ENCODE peak calls at places on chromosomes 16 and 17, in five cellular contexts. One of them, this sample, is unnamed.

GRCh38 chr16:51816929-51817328 is 665.9 kb upstream of the SALL1 start:
- DNase-seq in HT1080: no peak
- DNase-seq in activated T-helper 1 cell treated with anti-CD3 and anti-CD28 coated beads, Interleukin-12 subunit alpha, Interleukin-12 subunit beta, Interleukin-2, Interleukin-4 antibody, amounts not matched to agents 30 ng/mL and 10 ng/mL and 1 ng/mL, durations not matched to agents 14 hours and 24 hours and 36 hours: no peak
- DNase-seq in EL: no peak
- DNase-seq in GM13977: no peak
- DNase-seq in this sample: no peak

GRCh38 chr17:44820631-44821196 is 9.4 kb downstream of the GJC1 start:
- DNase-seq in EL: peak; percentile 95
- DNase-seq in HT1080: peak; percentile 93
- DNase-seq in GM13977: no peak
- DNase-seq in activated T-helper 1 cell treated with anti-CD3 and anti-CD28 coated beads, Interleukin-12 subunit alpha, Interleukin-12 subunit beta, Interleukin-2, Interleukin-4 antibody, amounts not matched to agents 30 ng/mL and 10 ng/mL and 1 ng/mL, durations not matched to agents 14 hours and 24 hours and 36 hours: no peak
- DNase-seq in this sample: no peak

GRCh38 chr16:35425270-35425669 is 1965.9 kb downstream of the TP53TG3F start:
- DNase-seq in EL: no peak
- DNase-seq in HT1080: no peak
- DNase-seq in activated T-helper 1 cell treated with anti-CD3 and anti-CD28 coated beads, Interleukin-12 subunit alpha, Interleukin-12 subunit beta, Interleukin-2, Interleukin-4 antibody, amounts not matched to agents 30 ng/mL and 10 ng/mL and 1 ng/mL, durations not matched to agents 14 hours and 24 hours and 36 hours: no peak
- DNase-seq in GM13977: no peak
- DNase-seq in this sample: no peak

GRCh38 chr17:66676421-66676820 is 158.5 kb upstream of the CACNG5 start:
- DNase-seq in activated T-helper 1 cell treated with anti-CD3 and anti-CD28 coated beads, Interleukin-12 subunit alpha, Interleukin-12 subunit beta, Interleukin-2, Interleukin-4 antibody, amounts not matched to agents 30 ng/mL and 10 ng/mL and 1 ng/mL, durations not matched to agents 14 hours and 24 hours and 36 hours: no peak
- DNase-seq in GM13977: no peak
- DNase-seq in EL: peak; percentile 27
- DNase-seq in HT1080: no peak
- DNase-seq in this sample: no peak

GRCh38 chr17:50518265-50519023 is 10.2 kb downstream of the MYCBPAP start:
- DNase-seq in GM13977: no peak
- DNase-seq in EL: no peak
- DNase-seq in HT1080: no peak
- DNase-seq in activated T-helper 1 cell treated with anti-CD3 and anti-CD28 coated beads, Interleukin-12 subunit alpha, Interleukin-12 subunit beta, Interleukin-2, Interleukin-4 antibody, amounts not matched to agents 30 ng/mL and 10 ng/mL and 1 ng/mL, durations not matched to agents 14 hours and 24 hours and 36 hours: no peak
- DNase-seq in this sample: no peak

GRCh38 chr17:12839042-12839441 is 49.7 kb downstream of the ARHGAP44 start:
- DNase-seq in EL: no peak
- DNase-seq in GM13977: no peak
- DNase-seq in HT1080: no peak
- DNase-seq in activated T-helper 1 cell treated with anti-CD3 and anti-CD28 coated beads, Interleukin-12 subunit alpha, Interleukin-12 subunit beta, Interleukin-2, Interleukin-4 antibody, amounts not matched to agents 30 ng/mL and 10 ng/mL and 1 ng/mL, durations not matched to agents 14 hours and 24 hours and 36 hours: no peak
- DNase-seq in this sample: no peak

GRCh38 chr17:83061586-83061985 is 17.8 kb upstream of the METRNL start:
- DNase-seq in EL: no peak
- DNase-seq in HT1080: no peak
- DNase-seq in GM13977: no peak
- DNase-seq in activated T-helper 1 cell treated with anti-CD3 and anti-CD28 coated beads, Interleukin-12 subunit alpha, Interleukin-12 subunit beta, Interleukin-2, Interleukin-4 antibody, amounts not matched to agents 30 ng/mL and 10 ng/mL and 1 ng/mL, durations not matched to agents 14 hours and 24 hours and 36 hours: no peak
- DNase-seq in this sample: no peak

GRCh38 chr17:15291674-15292361 is 26.7 kb upstream of the PMP22 start:
- DNase-seq in GM13977: no peak
- DNase-seq in activated T-helper 1 cell treated with anti-CD3 and anti-CD28 coated beads, Interleukin-12 subunit alpha, Interleukin-12 subunit beta, Interleukin-2, Interleukin-4 antibody, amounts not matched to agents 30 ng/mL and 10 ng/mL and 1 ng/mL, durations not matched to agents 14 hours and 24 hours and 36 hours: no peak
- DNase-seq in HT1080: peak; percentile 52
- DNase-seq in EL: peak; percentile 39
- DNase-seq in this sample: no peak

GRCh38 chr17:73027130-73027741 is 65.3 kb downstream of the SLC39A11 start:
- DNase-seq in HT1080: no peak
- DNase-seq in EL: no peak
- DNase-seq in activated T-helper 1 cell treated with anti-CD3 and anti-CD28 coated beads, Interleukin-12 subunit alpha, Interleukin-12 subunit beta, Interleukin-2, Interleukin-4 antibody, amounts not matched to agents 30 ng/mL and 10 ng/mL and 1 ng/mL, durations not matched to agents 14 hours and 24 hours and 36 hours: no peak
- DNase-seq in GM13977: no peak
- DNase-seq in this sample: no peak

GRCh38 chr17:50634123-50634914 is at the start of gene ABCC3:
- DNase-seq in HT1080: no peak
- DNase-seq in activated T-helper 1 cell treated with anti-CD3 and anti-CD28 coated beads, Interleukin-12 subunit alpha, Interleukin-12 subunit beta, Interleukin-2, Interleukin-4 antibody, amounts not matched to agents 30 ng/mL and 10 ng/mL and 1 ng/mL, durations not matched to agents 14 hours and 24 hours and 36 hours: no peak
- DNase-seq in GM13977: no peak
- DNase-seq in EL: peak; percentile 54
- DNase-seq in this sample: no peak

GRCh38 chr16:48609453-48610023 is 442 bp downstream of the N4BP1 start:
- DNase-seq in EL: peak; percentile 29
- DNase-seq in activated T-helper 1 cell treated with anti-CD3 and anti-CD28 coated beads, Interleukin-12 subunit alpha, Interleukin-12 subunit beta, Interleukin-2, Interleukin-4 antibody, amounts not matched to agents 30 ng/mL and 10 ng/mL and 1 ng/mL, durations not matched to agents 14 hours and 24 hours and 36 hours: no peak
- DNase-seq in GM13977: peak; percentile 80
- DNase-seq in HT1080: no peak
- DNase-seq in this sample: no peak

GRCh38 chr17:3843935-3844516 is 2.0 kb downstream of the NCBP3 start:
- DNase-seq in EL: peak; percentile 45
- DNase-seq in HT1080: peak; percentile 38
- DNase-seq in GM13977: peak; percentile 68
- DNase-seq in activated T-helper 1 cell treated with anti-CD3 and anti-CD28 coated beads, Interleukin-12 subunit alpha, Interleukin-12 subunit beta, Interleukin-2, Interleukin-4 antibody, amounts not matched to agents 30 ng/mL and 10 ng/mL and 1 ng/mL, durations not matched to agents 14 hours and 24 hours and 36 hours: peak; percentile 35
- DNase-seq in this sample: no peak

GRCh38 chr16:12067714-12068401 is 91.3 kb downstream of the SNX29 start:
- DNase-seq in EL: peak; percentile 68
- DNase-seq in HT1080: peak; percentile 68
- DNase-seq in activated T-helper 1 cell treated with anti-CD3 and anti-CD28 coated beads, Interleukin-12 subunit alpha, Interleukin-12 subunit beta, Interleukin-2, Interleukin-4 antibody, amounts not matched to agents 30 ng/mL and 10 ng/mL and 1 ng/mL, durations not matched to agents 14 hours and 24 hours and 36 hours: peak; percentile 40
- DNase-seq in GM13977: peak; percentile 76
- DNase-seq in this sample: no peak

GRCh38 chr16:67188798-67189197 is 1.1 kb downstream of the EXOC3L1 start:
- DNase-seq in GM13977: no peak
- DNase-seq in EL: no peak
- DNase-seq in activated T-helper 1 cell treated with anti-CD3 and anti-CD28 coated beads, Interleukin-12 subunit alpha, Interleukin-12 subunit beta, Interleukin-2, Interleukin-4 antibody, amounts not matched to agents 30 ng/mL and 10 ng/mL and 1 ng/mL, durations not matched to agents 14 hours and 24 hours and 36 hours: no peak
- DNase-seq in HT1080: no peak
- DNase-seq in this sample: no peak